ENCODE peak calls at places on chromosome 1, in six cellular contexts. Z, X, M, U, F and B are unnamed samples.

GRCh38 chr1:63775418-63776127 is 1.8 kb downstream of the ROR1 start:
- DNase-seq in Z (no peak), X (no peak), M (peak), U (no peak), F (no peak), B (no peak)

GRCh38 chr1:214004795-214005194 is 17.0 kb downstream of the PROX1 start:
- DNase-seq in Z (no peak), X (no peak), M (no peak), U (no peak), F (no peak), B (no peak)

GRCh38 chr1:202781180-202781579 is 27.0 kb downstream of the KDM5B start:
- DNase-seq in Z (no peak), X (no peak), M (no peak), U (no peak), F (no peak), B (no peak)

GRCh38 chr1:51295926-51296325 is 34.4 kb downstream of the TTC39A start:
- DNase-seq in Z (no peak), X (no peak), M (no peak), U (no peak), F (no peak), B (no peak)

GRCh38 chr1:187817782-187818181 is 989.0 kb downstream of the PLA2G4A start:
- DNase-seq in Z (no peak), X (no peak), M (peak), U (no peak), F (no peak), B (no peak)

GRCh38 chr1:204258213-204259115 is 44.7 kb upstream of the GOLT1A start:
- DNase-seq in Z (peak), X (peak), M (peak), U (peak), F (peak), B (peak)

GRCh38 chr1:1782399-1783221 is 4.3 kb upstream of the NADK start:
- DNase-seq in Z (peak), X (peak), M (peak), U (peak), F (peak), B (peak)

GRCh38 chr1:179247923-179248322 is 18.4 kb upstream of the ABL2 start:
- DNase-seq in Z (no peak), X (no peak), M (no peak), U (no peak), F (no peak), B (no peak)

GRCh38 chr1:168170552-168171508 is 7.9 kb upstream of the TIPRL start:
- DNase-seq in Z (no peak), X (no peak), M (no peak), U (no peak), F (no peak), B (no peak)

GRCh38 chr1:6419397-6419802 is 319 bp downstream of the HES2 start:
- DNase-seq in Z (no peak), X (no peak), M (no peak), U (no peak), F (no peak), B (no peak)

GRCh38 chr1:73564294-73564693 is 633.7 kb downstream of the LRRIQ3 start:
- DNase-seq in Z (no peak), X (no peak), M (no peak), U (no peak), F (no peak), B (no peak)

GRCh38 chr1:23592209-23592905 is 33.1 kb upstream of the ID3 start:
- DNase-seq in Z (no peak), X (no peak), M (no peak), U (no peak), F (no peak), B (no peak)

GRCh38 chr1:110638062-110638461 is 31.9 kb upstream of the KCNA2 start:
- DNase-seq in Z (no peak), X (no peak), M (no peak), U (no peak), F (no peak), B (no peak)

GRCh38 chr1:88302843-88303486 is 381.1 kb upstream of the PKN2 start:
- DNase-seq in Z (no peak), X (peak), M (peak), U (no peak), F (no peak), B (peak)

GRCh38 chr1:227390525-227390924 is 72.2 kb upstream of the CDC42BPA start:
- DNase-seq in Z (no peak), X (no peak), M (no peak), U (no peak), F (no peak), B (peak)

GRCh38 chr1:24118410-24119242 is 6.7 kb upstream of the MYOM3 start:
- DNase-seq in Z (peak), X (no peak), M (no peak), U (no peak), F (no peak), B (no peak)

GRCh38 chr1:201016211-201016651 is 7.3 kb downstream of the KIF21B start:
- DNase-seq in Z (no peak), X (peak), M (peak), U (no peak), F (peak), B (peak)

GRCh38 chr1:197521118-197521739 is 253.2 kb downstream of the CRB1 start:
- DNase-seq in Z (no peak), X (no peak), M (peak), U (peak), F (no peak), B (peak)

GRCh38 chr1:201791051-201791774 is 37.7 kb upstream of the IPO9 start:
- DNase-seq in Z (no peak), X (peak), M (no peak), U (no peak), F (peak), B (peak)

GRCh38 chr1:41803656-41804055 is 115.1 kb downstream of the HIVEP3 start:
- DNase-seq in Z (no peak), X (no peak), M (peak), U (no peak), F (no peak), B (no peak)

GRCh38 chr1:44650159-44650831 is 24.0 kb downstream of the TMEM53 start:
- DNase-seq in Z (peak), X (peak), M (no peak), U (no peak), F (peak), B (no peak)

GRCh38 chr1:21331752-21332480 is 41.7 kb upstream of the ECE1 start:
- DNase-seq in Z (no peak), X (peak), M (no peak), U (no peak), F (no peak), B (no peak)

GRCh38 chr1:10490271-10490970 is 15.7 kb downstream of the PEX14 start:
- DNase-seq in Z (no peak), X (no peak), M (no peak), U (no peak), F (no peak), B (no peak)

GRCh38 chr1:10484519-10484918 is 9.8 kb downstream of the PEX14 start:
- DNase-seq in Z (no peak), X (no peak), M (no peak), U (no peak), F (no peak), B (no peak)

GRCh38 chr1:10494418-10494753 is 19.6 kb downstream of the PEX14 start:
- DNase-seq in Z (no peak), X (no peak), M (no peak), U (no peak), F (no peak), B (no peak)

GRCh38 chr1:10494754-10495474 is 20.2 kb downstream of the PEX14 start:
- DNase-seq in Z (peak), X (peak), M (peak), U (peak), F (peak), B (peak)

GRCh38 chr1:10489291-10490055 is 14.7 kb downstream of the PEX14 start:
- DNase-seq in Z (no peak), X (no peak), M (no peak), U (no peak), F (no peak), B (no peak)
- H3K4me3 ChIP-seq in Z (no peak), X (no peak), M (no peak), U (no peak), F (no peak), B (no peak)

GRCh38 chr1:166166701-166167394 is at the start of gene FAM78B:
- DNase-seq in Z (peak), X (peak), M (peak), U (peak), F (peak), B (peak)

GRCh38 chr1:166164646-166164994 is 2.2 kb downstream of the FAM78B start:
- DNase-seq in Z (no peak), X (no peak), M (no peak), U (no peak), F (no peak), B (no peak)

GRCh38 chr1:166166400-166166699 is 451 bp downstream of the FAM78B start:
- DNase-seq in Z (no peak), X (no peak), M (no peak), U (no peak), F (no peak), B (no peak)

GRCh38 chr1:166165661-166166399 is 971 bp downstream of the FAM78B start:
- DNase-seq in Z (peak), X (no peak), M (no peak), U (no peak), F (no peak), B (peak)

DNA sequence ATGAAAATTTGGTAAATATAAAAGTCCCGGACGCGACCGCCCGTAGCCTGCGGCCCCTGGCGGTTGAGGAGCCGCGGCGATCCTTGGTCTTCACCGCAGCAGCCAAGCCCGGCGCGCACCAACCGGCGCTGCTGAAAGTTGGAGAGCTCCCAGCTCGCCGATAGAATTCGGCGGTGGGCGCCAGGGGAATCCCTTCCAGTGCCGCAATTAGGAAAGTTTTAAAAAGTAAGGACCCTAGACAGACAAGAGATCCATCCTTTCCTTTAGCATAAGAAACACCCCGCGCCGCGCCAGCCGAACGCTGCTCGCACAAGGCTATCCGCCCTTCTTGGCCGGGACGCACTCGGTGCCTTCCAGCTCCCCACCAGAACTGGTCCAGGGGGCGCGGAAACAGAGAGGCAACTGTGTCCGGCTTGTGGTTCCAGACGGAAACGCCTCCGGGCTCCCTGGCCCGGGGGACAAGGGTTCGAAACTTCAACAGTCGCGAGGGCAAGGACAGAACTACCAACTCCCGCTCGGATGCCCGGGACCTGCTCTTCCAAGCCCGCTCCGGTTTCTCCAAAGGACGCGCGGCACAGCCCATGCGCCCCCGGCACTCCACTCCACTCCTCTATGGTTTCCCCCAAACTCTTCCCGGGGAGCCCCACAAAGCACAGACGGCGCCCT is 1.7 kb downstream of the FAM78B start:
- DNase-seq in Z (peak), X (peak), M (no peak), U (peak), F (peak), B (peak)
- TF ChIP-seq CTCF in Z (peak), X (peak), M (peak), U (peak), F (peak), B (peak)

DNA sequence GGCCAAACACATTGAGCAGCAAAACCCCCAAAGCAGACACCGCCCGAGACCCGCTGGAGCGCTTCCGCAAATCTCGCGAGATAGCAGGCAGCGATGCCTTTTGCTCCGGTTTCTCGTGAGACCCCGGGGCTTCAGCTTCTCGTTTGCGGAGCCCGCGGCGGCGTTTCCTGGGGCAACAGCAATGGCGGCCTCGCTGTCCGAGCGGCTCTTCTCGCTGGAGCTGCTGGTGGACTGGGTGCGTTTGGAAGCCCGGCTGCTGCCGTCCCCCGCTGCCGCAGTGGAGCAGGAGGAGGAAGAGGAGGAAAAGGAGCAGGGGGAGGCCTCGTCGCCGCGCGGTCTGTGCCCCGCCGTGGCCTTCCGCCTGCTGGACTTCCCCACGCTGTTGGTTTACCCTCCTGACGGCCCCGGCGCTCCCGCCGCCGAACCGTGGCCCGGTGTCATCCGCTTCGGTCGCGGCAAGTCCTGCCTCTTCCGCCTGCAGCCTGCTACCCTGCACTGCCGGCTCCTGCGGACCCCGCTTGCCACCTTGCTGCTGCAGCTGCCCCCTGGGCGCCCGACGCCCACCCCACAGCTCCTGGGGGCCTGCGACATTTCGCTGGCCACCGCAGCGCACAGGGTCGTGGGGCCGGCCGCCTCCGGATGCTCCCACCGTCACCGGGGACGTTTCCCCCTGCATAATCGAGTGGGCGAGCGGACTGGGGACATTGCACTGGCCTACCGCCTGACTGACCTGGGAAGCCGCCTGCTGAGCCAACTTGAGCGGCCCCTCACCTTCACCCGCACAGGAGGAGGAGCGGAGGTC is at the start of gene MAP10:
- DNase-seq in Z (peak), X (peak), M (no peak), U (peak), F (peak), B (peak)
- H3K4me3 ChIP-seq in Z (peak), X (peak), M (no peak), U (peak), F (peak), B (peak)

DNA sequence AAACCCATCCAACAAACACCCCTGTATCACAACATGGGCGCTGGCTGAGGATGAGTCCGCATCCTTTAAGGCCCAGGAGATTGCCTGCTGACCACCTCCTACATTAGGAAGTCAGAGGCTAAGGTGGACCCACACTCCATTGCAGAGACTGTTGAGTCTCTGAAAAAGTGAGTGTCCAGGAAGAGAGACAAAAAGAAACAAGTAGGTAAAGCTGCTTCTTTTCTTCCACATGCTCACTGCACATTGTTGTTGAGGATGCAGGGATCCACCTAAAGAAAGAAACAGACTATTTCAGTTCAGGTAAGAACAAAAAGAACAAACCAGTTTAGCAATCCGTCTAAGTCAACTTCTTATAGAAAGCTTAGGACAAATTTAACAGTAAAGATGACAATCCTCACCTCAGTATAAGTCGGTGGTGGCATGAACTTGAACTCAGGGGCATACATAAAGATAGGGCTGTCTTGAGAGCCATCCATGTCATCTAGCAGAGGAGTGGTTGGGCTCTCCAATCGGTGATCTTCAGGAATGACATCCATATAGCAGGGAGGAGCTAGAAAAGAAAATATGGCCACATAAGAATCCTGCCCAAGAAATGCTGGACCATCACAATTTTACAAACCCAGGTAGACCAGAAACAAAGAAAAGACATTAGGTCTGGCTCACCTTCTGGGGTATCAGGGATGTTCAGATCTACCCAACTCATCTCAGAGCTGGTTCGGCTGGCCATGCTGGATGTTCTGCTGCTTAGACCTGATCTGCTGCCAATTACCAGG is 2.6 kb downstream of the TXNIP start:
- DNase-seq in Z (no peak), X (no peak), M (no peak), U (no peak), F (no peak), B (no peak)
- TF ChIP-seq CTCF in Z (no peak), X (no peak), M (no peak), U (no peak), F (no peak), B (no peak)

GRCh38 chr1:145959957-145960467 is 2.2 kb upstream of the LIX1L start:
- DNase-seq in Z (no peak), X (no peak), M (no peak), U (no peak), F (no peak), B (no peak)

GRCh38 chr1:145957443-145958319 is at the start of gene LIX1L:
- DNase-seq in Z (peak), X (peak), M (peak), U (peak), F (peak), B (peak)

GRCh38 chr1:145956776-145957442 is 908 bp downstream of the LIX1L start:
- DNase-seq in Z (peak), X (peak), M (no peak), U (no peak), F (peak), B (peak)

GRCh38 chr1:145959333-145959732 is 1.5 kb upstream of the LIX1L start:
- DNase-seq in Z (no peak), X (no peak), M (no peak), U (no peak), F (no peak), B (no peak)

DNA sequence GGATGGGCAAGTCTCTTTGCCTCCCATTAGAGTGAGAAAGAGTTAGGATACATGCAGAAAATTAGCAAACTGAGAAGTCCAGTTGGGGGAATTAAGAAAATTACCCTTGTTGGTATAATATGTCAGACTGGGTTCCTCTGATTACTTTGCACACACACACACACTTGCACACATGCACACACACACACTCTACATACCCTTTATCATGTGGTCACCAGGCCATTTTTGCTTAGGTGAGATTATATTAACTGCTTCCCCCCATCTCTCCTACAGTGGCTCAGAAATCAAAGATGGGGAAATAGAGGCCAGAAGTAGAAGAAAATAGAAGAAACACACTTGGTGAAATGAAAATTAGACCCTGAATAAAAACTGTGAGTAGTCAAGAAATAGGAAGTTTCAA is 917 bp upstream of the LIX1L start:
- DNase-seq in Z (no peak), X (no peak), M (no peak), U (no peak), F (no peak), B (no peak)
- H3K4me3 ChIP-seq in Z (peak), X (no peak), M (no peak), U (no peak), F (no peak), B (no peak)

GRCh38 chr1:237895630-237896029 is 4.9 kb upstream of the ZP4 start:
- DNase-seq in Z (no peak), X (no peak), M (no peak), U (no peak), F (no peak), B (no peak)

GRCh38 chr1:237903961-237904360 is 13.2 kb upstream of the ZP4 start:
- DNase-seq in Z (no peak), X (no peak), M (peak), U (no peak), F (no peak), B (no peak)

GRCh38 chr1:237901284-237901870 is 10.7 kb upstream of the ZP4 start:
- DNase-seq in Z (no peak), X (no peak), M (peak), U (peak), F (no peak), B (no peak)
- TF ChIP-seq CTCF in Z (peak), X (peak), M (peak), U (peak), F (peak), B (no peak)

GRCh38 chr1:14780271-14780670 is 181.8 kb downstream of the KAZN start:
- DNase-seq in Z (no peak), X (no peak), M (no peak), U (no peak), F (no peak), B (no peak)

GRCh38 chr1:14775434-14775833 is 176.9 kb downstream of the KAZN start:
- DNase-seq in Z (no peak), X (no peak), M (no peak), U (no peak), F (no peak), B (no peak)

GRCh38 chr1:14778882-14779594 is 180.6 kb downstream of the KAZN start:
- DNase-seq in Z (no peak), X (peak), M (peak), U (peak), F (peak), B (peak)

GRCh38 chr1:14774988-14775387 is 176.5 kb downstream of the KAZN start:
- DNase-seq in Z (no peak), X (no peak), M (no peak), U (no peak), F (no peak), B (no peak)

GRCh38 chr1:14777516-14778506 is 179.3 kb downstream of the KAZN start:
- DNase-seq in Z (no peak), X (no peak), M (no peak), U (no peak), F (no peak), B (no peak)
- H3K4me3 ChIP-seq in Z (no peak), X (no peak), M (no peak), U (no peak), F (no peak), B (no peak)

GRCh38 chr1:205450448-205450847 is 5.4 kb downstream of the BLACAT1 start:
- DNase-seq in Z (no peak), X (no peak), M (peak), U (no peak), F (no peak), B (no peak)
- TF ChIP-seq CTCF in Z (no peak), X (no peak), M (no peak), U (no peak), F (no peak), B (no peak)

DNA sequence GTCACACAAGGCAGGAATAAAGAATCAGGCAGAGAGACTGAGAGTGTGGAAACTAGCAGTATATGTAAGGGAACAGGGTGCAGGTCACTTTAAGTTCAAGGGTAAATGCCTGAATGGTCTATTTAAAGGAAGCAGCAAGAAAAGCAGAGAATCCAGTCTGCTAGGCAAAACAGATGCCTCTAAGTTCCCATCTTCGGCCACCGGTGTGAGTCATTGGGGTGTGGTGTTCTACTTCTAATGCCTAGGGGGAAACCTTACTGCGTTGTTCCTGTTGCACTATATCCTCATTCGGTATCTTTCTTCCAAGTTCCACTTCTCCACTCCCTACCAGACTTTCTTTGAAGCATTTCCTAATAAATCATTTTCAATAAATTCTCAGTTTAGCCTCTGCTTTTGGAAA is 259.8 kb downstream of the HHIPL2 start:
- DNase-seq in Z (no peak), X (no peak), M (peak), U (no peak), F (no peak), B (no peak)
- H3K4me3 ChIP-seq in Z (no peak), X (no peak), M (no peak), U (no peak), F (no peak), B (no peak)